ENCODE peak calls at places on chromosome X, in nine cellular contexts. One of them, this sample, is unnamed.

GRCh38 chrX:69238153-69238959 is 73.1 kb upstream of the PJA1 start:
- DNase-seq in AG09309: no peak
- DNase-seq in activated naive CD4-positive, alpha-beta T cell: no peak
- DNase-seq in psoas muscle: peak
- DNase-seq in Daoy: no peak
- DNase-seq in NCI-H2081: no peak
- DNase-seq in endothelial cell: no peak
- DNase-seq in stimulated activated naive B cell treated with anti-CD40 and anti-IgM and Interleukin-4, amounts not matched to agents 10 μg/mL and 1 μg/mL and 100 μg/mL, for 72 hours: no peak
- DNase-seq in GM12864: no peak
- DNase-seq in this sample: no peak

GRCh38 chrX:96689951-96690350 is 5.3 kb downstream of the DIAPH2 start:
- DNase-seq in AG09309: no peak
- DNase-seq in NCI-H2081: no peak
- DNase-seq in endothelial cell: no peak
- DNase-seq in activated naive CD4-positive, alpha-beta T cell: no peak
- DNase-seq in Daoy: no peak
- DNase-seq in GM12864: no peak
- DNase-seq in psoas muscle: no peak
- DNase-seq in stimulated activated naive B cell treated with anti-CD40 and anti-IgM and Interleukin-4, amounts not matched to agents 10 μg/mL and 1 μg/mL and 100 μg/mL, for 72 hours: no peak
- DNase-seq in this sample: no peak

GRCh38 chrX:40098264-40099045 is 697 bp upstream of the BCOR start:
- DNase-seq in AG09309: no peak
- DNase-seq in activated naive CD4-positive, alpha-beta T cell: peak
- DNase-seq in Daoy: peak
- DNase-seq in psoas muscle: peak
- DNase-seq in endothelial cell: peak
- DNase-seq in stimulated activated naive B cell treated with anti-CD40 and anti-IgM and Interleukin-4, amounts not matched to agents 10 μg/mL and 1 μg/mL and 100 μg/mL, for 72 hours: peak
- DNase-seq in NCI-H2081: peak
- DNase-seq in GM12864: no peak
- DNase-seq in this sample: no peak

GRCh38 chrX:150365051-150365952 is 2.2 kb downstream of the MAMLD1 start:
- DNase-seq in Daoy: peak
- DNase-seq in GM12864: no peak
- DNase-seq in NCI-H2081: no peak
- DNase-seq in stimulated activated naive B cell treated with anti-CD40 and anti-IgM and Interleukin-4, amounts not matched to agents 10 μg/mL and 1 μg/mL and 100 μg/mL, for 72 hours: peak
- DNase-seq in activated naive CD4-positive, alpha-beta T cell: peak
- DNase-seq in AG09309: no peak
- DNase-seq in endothelial cell: peak
- DNase-seq in psoas muscle: peak
- DNase-seq in this sample: peak

GRCh38 chrX:24979081-24979480 is 36.7 kb downstream of the ARX start:
- DNase-seq in GM12864: no peak
- DNase-seq in AG09309: no peak
- DNase-seq in NCI-H2081: no peak
- DNase-seq in psoas muscle: no peak
- DNase-seq in endothelial cell: no peak
- DNase-seq in activated naive CD4-positive, alpha-beta T cell: no peak
- DNase-seq in Daoy: no peak
- DNase-seq in stimulated activated naive B cell treated with anti-CD40 and anti-IgM and Interleukin-4, amounts not matched to agents 10 μg/mL and 1 μg/mL and 100 μg/mL, for 72 hours: no peak
- DNase-seq in this sample: no peak

GRCh38 chrX:22057667-22058066 is 25.5 kb downstream of the PHEX start:
- DNase-seq in NCI-H2081: no peak
- DNase-seq in psoas muscle: no peak
- DNase-seq in Daoy: no peak
- DNase-seq in GM12864: no peak
- DNase-seq in AG09309: no peak
- DNase-seq in activated naive CD4-positive, alpha-beta T cell: no peak
- DNase-seq in stimulated activated naive B cell treated with anti-CD40 and anti-IgM and Interleukin-4, amounts not matched to agents 10 μg/mL and 1 μg/mL and 100 μg/mL, for 72 hours: peak
- DNase-seq in endothelial cell: no peak
- DNase-seq in this sample: no peak

GRCh38 chrX:129116651-129117050 is 406.6 kb downstream of the SMARCA1 start:
- DNase-seq in NCI-H2081: no peak
- DNase-seq in endothelial cell: no peak
- DNase-seq in AG09309: no peak
- DNase-seq in activated naive CD4-positive, alpha-beta T cell: no peak
- DNase-seq in Daoy: no peak
- DNase-seq in psoas muscle: no peak
- DNase-seq in stimulated activated naive B cell treated with anti-CD40 and anti-IgM and Interleukin-4, amounts not matched to agents 10 μg/mL and 1 μg/mL and 100 μg/mL, for 72 hours: no peak
- DNase-seq in GM12864: no peak
- DNase-seq in this sample: no peak

GRCh38 chrX:16368696-16369095 is 201.4 kb downstream of the MAGEB17 start:
- DNase-seq in NCI-H2081: no peak
- DNase-seq in endothelial cell: no peak
- DNase-seq in AG09309: no peak
- DNase-seq in psoas muscle: no peak
- DNase-seq in GM12864: no peak
- DNase-seq in Daoy: no peak
- DNase-seq in activated naive CD4-positive, alpha-beta T cell: no peak
- DNase-seq in stimulated activated naive B cell treated with anti-CD40 and anti-IgM and Interleukin-4, amounts not matched to agents 10 μg/mL and 1 μg/mL and 100 μg/mL, for 72 hours: no peak
- DNase-seq in this sample: no peak

GRCh38 chrX:16465081-16465876 is 184.7 kb upstream of the S100G start:
- DNase-seq in activated naive CD4-positive, alpha-beta T cell: no peak
- DNase-seq in NCI-H2081: no peak
- DNase-seq in stimulated activated naive B cell treated with anti-CD40 and anti-IgM and Interleukin-4, amounts not matched to agents 10 μg/mL and 1 μg/mL and 100 μg/mL, for 72 hours: no peak
- DNase-seq in Daoy: peak
- DNase-seq in psoas muscle: no peak
- DNase-seq in GM12864: no peak
- DNase-seq in endothelial cell: no peak
- DNase-seq in AG09309: no peak
- DNase-seq in this sample: no peak

GRCh38 chrX:5708209-5708608 is 520.5 kb downstream of the NLGN4X start:
- DNase-seq in stimulated activated naive B cell treated with anti-CD40 and anti-IgM and Interleukin-4, amounts not matched to agents 10 μg/mL and 1 μg/mL and 100 μg/mL, for 72 hours: no peak
- DNase-seq in endothelial cell: no peak
- DNase-seq in NCI-H2081: no peak
- DNase-seq in GM12864: no peak
- DNase-seq in psoas muscle: no peak
- DNase-seq in Daoy: no peak
- DNase-seq in activated naive CD4-positive, alpha-beta T cell: no peak
- DNase-seq in AG09309: no peak
- DNase-seq in this sample: no peak